ENCODE peak calls at places on chromosomes 7 and 10, in five cellular contexts. One of them, this sample, is unnamed.

GRCh38 chr7:15839415-15840100 is 153.1 kb upstream of the MEOX2 start:
- DNase-seq in colonic mucosa: no peak
- DNase-seq in bronchial epithelial cell: no peak
- DNase-seq in astrocyte: no peak
- DNase-seq in fibroblast of lung: no peak
- DNase-seq in this sample: no peak

GRCh38 chr7:140390466-140391190 is 7.7 kb downstream of the SLC37A3 start:
- DNase-seq in fibroblast of lung: peak; percentile 54
- DNase-seq in colonic mucosa: no peak
- DNase-seq in astrocyte: peak; percentile 53
- DNase-seq in bronchial epithelial cell: no peak
- DNase-seq in this sample: no peak

GRCh38 chr10:114087655-114088054 is 44.0 kb downstream of the ADRB1 start:
- DNase-seq in colonic mucosa: no peak
- DNase-seq in bronchial epithelial cell: no peak
- DNase-seq in fibroblast of lung: no peak
- DNase-seq in astrocyte: no peak
- DNase-seq in this sample: no peak

GRCh38 chr7:20558963-20559716 is 56.3 kb upstream of the ABCB5 start:
- DNase-seq in colonic mucosa: no peak
- DNase-seq in bronchial epithelial cell: no peak
- DNase-seq in fibroblast of lung: no peak
- DNase-seq in astrocyte: no peak
- DNase-seq in this sample: no peak

GRCh38 chr7:101532000-101532399 is 97.1 kb downstream of the MYL10 start:
- DNase-seq in bronchial epithelial cell: no peak
- DNase-seq in colonic mucosa: no peak
- DNase-seq in fibroblast of lung: no peak
- DNase-seq in astrocyte: no peak
- DNase-seq in this sample: no peak

GRCh38 chr7:27947581-27948278 is 207.8 kb downstream of the TAX1BP1 start:
- DNase-seq in bronchial epithelial cell: no peak
- DNase-seq in astrocyte: peak; percentile 36
- DNase-seq in colonic mucosa: no peak
- DNase-seq in fibroblast of lung: peak; percentile 45
- DNase-seq in this sample: no peak

GRCh38 chr10:43076311-43076875 is 476 bp upstream of the RET start:
- DNase-seq in astrocyte: no peak
- DNase-seq in fibroblast of lung: no peak
- DNase-seq in bronchial epithelial cell: no peak
- DNase-seq in colonic mucosa: no peak
- DNase-seq in this sample: no peak

GRCh38 chr7:29569648-29570047 is 6.0 kb downstream of the PRR15 start:
- DNase-seq in bronchial epithelial cell: peak; percentile 53
- DNase-seq in astrocyte: no peak
- DNase-seq in fibroblast of lung: peak; percentile 4
- DNase-seq in colonic mucosa: no peak
- DNase-seq in this sample: no peak

GRCh38 chr7:73572767-73573186 is 5.6 kb downstream of the TBL2 start:
- DNase-seq in bronchial epithelial cell: no peak
- DNase-seq in colonic mucosa: no peak
- DNase-seq in fibroblast of lung: no peak
- DNase-seq in astrocyte: no peak
- DNase-seq in this sample: no peak

GRCh38 chr10:5292196-5292735 is 72.5 kb upstream of the UCN3 start:
- DNase-seq in astrocyte: no peak
- DNase-seq in colonic mucosa: peak; percentile 25
- DNase-seq in fibroblast of lung: no peak
- DNase-seq in bronchial epithelial cell: peak; percentile 35
- DNase-seq in this sample: no peak

GRCh38 chr7:121803041-121803440 is 69.9 kb upstream of the PTPRZ1 start:
- DNase-seq in bronchial epithelial cell: peak; percentile 50
- DNase-seq in astrocyte: peak; percentile 2
- DNase-seq in colonic mucosa: no peak
- DNase-seq in fibroblast of lung: peak; percentile 3
- DNase-seq in this sample: no peak

GRCh38 chr7:116433246-116433645 is 66.3 kb upstream of the CAV2 start:
- DNase-seq in fibroblast of lung: peak; percentile 41
- DNase-seq in astrocyte: peak; percentile 29
- DNase-seq in colonic mucosa: no peak
- DNase-seq in bronchial epithelial cell: no peak
- DNase-seq in this sample: no peak

GRCh38 chr10:37456456-37456855 is 331.1 kb downstream of the ANKRD30A start:
- DNase-seq in colonic mucosa: no peak
- DNase-seq in astrocyte: no peak
- DNase-seq in bronchial epithelial cell: no peak
- DNase-seq in fibroblast of lung: no peak
- DNase-seq in this sample: no peak
- H3K4me3 ChIP-seq in colonic mucosa: no peak overlapping the region
- H3K4me3 ChIP-seq in astrocyte: no peak overlapping the region
- H3K4me3 ChIP-seq in bronchial epithelial cell: no peak overlapping the region
- H3K4me3 ChIP-seq in fibroblast of lung: no peak overlapping the region
- H3K4me3 ChIP-seq in this sample: no peak overlapping the region

GRCh38 chr7:1395211-1396070 is 63.8 kb downstream of the MICALL2 start:
- DNase-seq in fibroblast of lung: no peak
- DNase-seq in bronchial epithelial cell: no peak
- DNase-seq in astrocyte: no peak
- DNase-seq in colonic mucosa: no peak
- DNase-seq in this sample: no peak

GRCh38 chr7:1391449-1391848 is 67.8 kb downstream of the MICALL2 start:
- DNase-seq in astrocyte: no peak
- DNase-seq in fibroblast of lung: no peak
- DNase-seq in colonic mucosa: no peak
- DNase-seq in bronchial epithelial cell: no peak
- DNase-seq in this sample: no peak

GRCh38 chr7:1394371-1394770 is 64.9 kb downstream of the MICALL2 start:
- DNase-seq in bronchial epithelial cell: no peak
- DNase-seq in fibroblast of lung: no peak
- DNase-seq in colonic mucosa: no peak
- DNase-seq in astrocyte: no peak
- DNase-seq in this sample: no peak

GRCh38 chr7:1393421-1393820 is 65.8 kb downstream of the MICALL2 start:
- DNase-seq in fibroblast of lung: no peak
- DNase-seq in colonic mucosa: no peak
- DNase-seq in bronchial epithelial cell: no peak
- DNase-seq in astrocyte: no peak
- DNase-seq in this sample: no peak

GRCh38 chr7:1392556-1392955 is 66.7 kb downstream of the MICALL2 start:
- DNase-seq in bronchial epithelial cell: no peak
- DNase-seq in astrocyte: no peak
- DNase-seq in colonic mucosa: no peak
- DNase-seq in fibroblast of lung: no peak
- DNase-seq in this sample: no peak
- H3K27me3 ChIP-seq in bronchial epithelial cell: no peaks in the 10 kb centered on the region
- H3K27me3 ChIP-seq in astrocyte: peaks cover 16% of the 10 kb centered on the region
- H3K27me3 ChIP-seq in colonic mucosa: no peaks in the 10 kb centered on the region
- H3K27me3 ChIP-seq in fibroblast of lung: no peaks in the 10 kb centered on the region
- H3K27me3 ChIP-seq in this sample: no peaks in the 10 kb centered on the region

DNA sequence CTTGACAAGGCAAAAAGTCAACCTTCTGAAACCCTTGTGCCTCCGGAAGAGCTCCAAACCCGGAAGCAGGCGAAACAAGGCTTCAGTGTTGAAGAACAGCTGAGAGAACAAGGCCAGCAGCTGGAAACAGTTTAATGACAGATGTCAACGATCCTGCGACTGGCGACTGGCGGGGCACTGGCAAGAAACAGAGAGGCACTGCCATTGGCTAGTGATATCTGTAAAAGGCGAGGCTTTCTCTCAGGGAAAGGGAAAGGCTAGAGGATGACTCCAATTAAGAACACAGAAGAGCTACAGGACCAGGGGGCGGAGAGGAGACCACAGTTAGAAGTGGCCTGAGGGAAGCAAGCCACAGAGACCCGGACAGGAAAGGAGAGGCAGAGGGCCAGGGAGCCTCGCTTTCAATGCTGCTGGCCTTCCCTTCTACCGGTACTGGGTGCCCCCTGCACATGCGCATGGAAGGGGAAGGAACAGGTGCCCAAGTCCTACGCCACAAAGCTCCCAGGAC is 19.4 kb downstream of the ITGB1 start:
- DNase-seq in bronchial epithelial cell: no peak
- DNase-seq in colonic mucosa: peak; percentile 60
- DNase-seq in fibroblast of lung: no peak
- DNase-seq in astrocyte: no peak
- DNase-seq in this sample: no peak
- H3K4me3 ChIP-seq in bronchial epithelial cell: no peak overlapping the region
- H3K4me3 ChIP-seq in colonic mucosa: no peak overlapping the region
- H3K4me3 ChIP-seq in fibroblast of lung: peak overlapping the region; percentile 19
- H3K4me3 ChIP-seq in astrocyte: no peak overlapping the region
- H3K4me3 ChIP-seq in this sample: no peak overlapping the region

DNA sequence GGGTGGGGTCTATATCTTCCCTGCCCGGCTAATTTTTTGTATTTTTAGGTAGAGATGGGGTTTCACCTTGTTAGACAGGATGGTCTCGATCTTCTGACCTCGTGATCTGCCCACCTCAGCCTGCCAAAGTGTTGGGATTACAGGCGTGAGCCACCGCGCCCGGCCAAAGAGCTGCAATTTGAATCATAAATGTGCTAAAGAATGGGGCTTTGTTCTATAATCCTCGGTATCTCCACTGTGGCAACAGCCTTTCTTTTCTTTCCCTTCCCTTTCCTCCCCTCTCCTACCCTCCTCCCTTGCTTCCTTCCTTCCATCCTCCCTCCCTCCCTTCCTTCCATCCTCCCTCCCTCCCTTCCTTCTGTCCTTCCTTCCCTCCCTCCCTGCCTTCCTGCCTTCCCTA is 14.6 kb upstream of the RNF216 start:
- DNase-seq in fibroblast of lung: no peak
- DNase-seq in astrocyte: no peak
- DNase-seq in colonic mucosa: no peak
- DNase-seq in bronchial epithelial cell: no peak
- DNase-seq in this sample: no peak
- H3K27me3 ChIP-seq in fibroblast of lung: no peaks in the 10 kb centered on the region
- H3K27me3 ChIP-seq in astrocyte: no peaks in the 10 kb centered on the region
- H3K27me3 ChIP-seq in colonic mucosa: no peaks in the 10 kb centered on the region
- H3K27me3 ChIP-seq in bronchial epithelial cell: no peaks in the 10 kb centered on the region
- H3K27me3 ChIP-seq in this sample: no peaks in the 10 kb centered on the region

DNA sequence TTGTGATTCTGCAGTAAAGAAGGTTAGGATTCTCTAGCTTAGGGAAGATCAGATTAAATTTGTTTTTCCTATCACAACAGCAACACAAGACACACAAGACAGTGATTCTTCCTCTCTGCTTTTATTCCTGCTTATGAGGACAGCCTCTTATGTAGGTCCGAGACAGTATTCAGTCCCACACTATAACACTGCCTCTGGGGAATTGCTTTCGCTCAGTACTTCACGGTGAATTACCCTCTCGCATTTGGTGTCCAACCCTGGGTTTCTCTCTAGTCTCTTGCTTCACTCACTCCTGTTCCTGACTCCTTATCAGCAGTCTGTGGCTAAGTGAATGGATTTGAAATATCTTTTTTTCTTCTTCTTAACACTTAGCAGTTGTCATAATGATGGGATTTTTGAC is 1.7 kb downstream of the HIF1AN start:
- DNase-seq in colonic mucosa: no peak
- DNase-seq in bronchial epithelial cell: no peak
- DNase-seq in astrocyte: no peak
- DNase-seq in fibroblast of lung: no peak
- DNase-seq in this sample: no peak
- H3K4me3 ChIP-seq in colonic mucosa: no peak overlapping the region
- H3K4me3 ChIP-seq in bronchial epithelial cell: no peak overlapping the region
- H3K4me3 ChIP-seq in astrocyte: no peak overlapping the region
- H3K4me3 ChIP-seq in fibroblast of lung: no peak overlapping the region
- H3K4me3 ChIP-seq in this sample: no peak overlapping the region

DNA sequence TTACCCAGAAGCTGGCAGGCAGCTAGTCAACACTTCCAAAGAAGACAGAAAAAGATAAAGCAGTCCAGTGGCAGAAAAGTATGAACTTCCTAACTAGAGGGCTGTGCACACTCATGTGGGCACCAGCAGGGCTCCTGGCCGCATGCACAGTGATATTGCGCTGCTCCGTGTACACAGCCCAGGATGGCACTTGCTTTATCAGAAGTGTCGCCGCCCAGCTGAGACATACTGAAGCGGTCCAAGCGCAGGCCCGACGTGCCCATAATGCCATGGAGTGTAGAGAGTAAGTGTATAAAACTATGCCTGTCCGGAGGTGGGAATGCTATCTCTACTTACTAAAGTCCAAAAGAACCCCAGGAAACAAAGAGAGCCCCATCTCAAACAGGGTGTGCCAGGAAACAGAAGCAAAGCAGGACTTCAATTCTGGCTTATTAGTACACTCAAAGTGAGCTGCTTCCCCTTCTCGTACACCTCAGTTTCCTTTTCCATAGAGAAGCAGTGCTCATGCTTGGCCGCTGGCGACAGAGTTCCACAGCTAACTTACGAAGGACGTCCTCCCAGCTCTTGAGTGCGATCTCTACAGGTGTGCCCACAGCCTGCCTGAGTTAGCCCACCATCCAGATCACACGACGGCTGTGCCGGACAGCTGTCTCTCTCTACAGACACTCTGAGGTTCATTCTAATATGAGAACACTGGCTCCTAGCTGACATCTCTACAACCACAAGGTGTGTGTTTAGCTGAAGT is 234.3 kb downstream of the COBL start:
- DNase-seq in astrocyte: no peak
- DNase-seq in bronchial epithelial cell: no peak
- DNase-seq in fibroblast of lung: no peak
- DNase-seq in colonic mucosa: no peak
- DNase-seq in this sample: no peak
- H3K27me3 ChIP-seq in astrocyte: peaks cover 14% of the 10 kb centered on the region
- H3K27me3 ChIP-seq in bronchial epithelial cell: peaks cover 2% of the 10 kb centered on the region
- H3K27me3 ChIP-seq in fibroblast of lung: peaks cover 2% of the 10 kb centered on the region
- H3K27me3 ChIP-seq in colonic mucosa: no peaks in the 10 kb centered on the region
- H3K27me3 ChIP-seq in this sample: no peaks in the 10 kb centered on the region

GRCh38 chr10:119668461-119668860 is 17.3 kb downstream of the BAG3 start:
- DNase-seq in fibroblast of lung: no peak
- DNase-seq in astrocyte: no peak
- DNase-seq in colonic mucosa: no peak
- DNase-seq in bronchial epithelial cell: no peak
- DNase-seq in this sample: no peak
- H3K4me3 ChIP-seq in fibroblast of lung: no peak overlapping the region
- H3K4me3 ChIP-seq in astrocyte: no peak overlapping the region
- H3K4me3 ChIP-seq in colonic mucosa: no peak overlapping the region
- H3K4me3 ChIP-seq in bronchial epithelial cell: no peak overlapping the region
- H3K4me3 ChIP-seq in this sample: no peak overlapping the region

GRCh38 chr7:35253680-35254495 is at the start of gene TBX20:
- DNase-seq in colonic mucosa: peak; percentile 51
- DNase-seq in fibroblast of lung: peak; percentile 44
- DNase-seq in astrocyte: peak; percentile 20
- DNase-seq in bronchial epithelial cell: peak; percentile 9
- DNase-seq in this sample: peak; percentile 73

GRCh38 chr7:35252584-35252983 is 1.3 kb downstream of the TBX20 start:
- DNase-seq in colonic mucosa: no peak
- DNase-seq in astrocyte: no peak
- DNase-seq in fibroblast of lung: no peak
- DNase-seq in bronchial epithelial cell: no peak
- DNase-seq in this sample: no peak

GRCh38 chr7:35251606-35252310 is 2.1 kb downstream of the TBX20 start:
- DNase-seq in fibroblast of lung: no peak
- DNase-seq in astrocyte: no peak
- DNase-seq in colonic mucosa: no peak
- DNase-seq in bronchial epithelial cell: no peak
- DNase-seq in this sample: no peak

GRCh38 chr7:35254496-35255416 is 856 bp upstream of the TBX20 start:
- DNase-seq in bronchial epithelial cell: no peak
- DNase-seq in astrocyte: no peak
- DNase-seq in fibroblast of lung: no peak
- DNase-seq in colonic mucosa: no peak
- DNase-seq in this sample: no peak

GRCh38 chr7:35253182-35253679 is 669 bp downstream of the TBX20 start:
- DNase-seq in astrocyte: no peak
- DNase-seq in fibroblast of lung: no peak
- DNase-seq in colonic mucosa: no peak
- DNase-seq in bronchial epithelial cell: no peak
- DNase-seq in this sample: no peak
- H3K27me3 ChIP-seq in astrocyte: peaks cover 98% of the 10 kb centered on the region
- H3K27me3 ChIP-seq in fibroblast of lung: peaks cover 57% of the 10 kb centered on the region
- H3K27me3 ChIP-seq in colonic mucosa: peaks cover 90% of the 10 kb centered on the region
- H3K27me3 ChIP-seq in bronchial epithelial cell: peaks cover 74% of the 10 kb centered on the region
- H3K27me3 ChIP-seq in this sample: peaks cover 1% of the 10 kb centered on the region

This sample was measured in Caco-2.